ENCODE peak calls at places on chromosomes 2 and 18, in five cellular contexts. V is keratinocyte, Y is H1, I is GM23248, S is HCT116. M is an unnamed sample.

GRCh38 chr18:61993831-61994230 is 101.0 kb upstream of the RNF152 start:
- DNase-seq in V (no peak), Y (no peak), I (peak), S (no peak), M (peak)

GRCh38 chr2:60465736-60466135 is 87.7 kb downstream of the BCL11A start:
- DNase-seq in V (no peak), Y (no peak), I (peak), S (no peak), M (no peak)

GRCh38 chr2:85189606-85190270 is 56.5 kb downstream of the TCF7L1 start:
- DNase-seq in V (no peak), Y (no peak), I (no peak), S (no peak), M (no peak)

GRCh38 chr2:9618410-9618809 is 12.4 kb downstream of the YWHAQ start:
- DNase-seq in V (no peak), Y (no peak), I (no peak), S (no peak), M (no peak)

GRCh38 chr2:149178626-149179025 is 140.1 kb downstream of the LYPD6B start:
- DNase-seq in V (no peak), Y (no peak), I (no peak), S (no peak), M (no peak)

GRCh38 chr2:7012141-7012809 is 95.1 kb downstream of the RNF144A start:
- DNase-seq in V (no peak), Y (no peak), I (peak), S (no peak), M (peak)

GRCh38 chr2:40130251-40130994 is 321.5 kb downstream of the SLC8A1 start:
- DNase-seq in V (no peak), Y (no peak), I (peak), S (no peak), M (peak)

GRCh38 chr18:46174317-46175039 is 70.3 kb downstream of the HAUS1 start:
- DNase-seq in V (no peak), Y (peak), I (peak), S (no peak), M (peak)

GRCh38 chr2:54946220-54946568 is 104.1 kb downstream of the RTN4 start:
- DNase-seq in V (no peak), Y (no peak), I (peak), S (no peak), M (no peak)

GRCh38 chr2:145599761-145600160 is 1079.8 kb upstream of the ZEB2 start:
- DNase-seq in V (no peak), Y (no peak), I (peak), S (no peak), M (peak)

GRCh38 chr2:133531382-133531781 is 36.9 kb downstream of the NCKAP5 start:
- DNase-seq in V (no peak), Y (no peak), I (no peak), S (no peak), M (no peak)

GRCh38 chr2:68472796-68473414 is 5.5 kb downstream of the APLF start:
- DNase-seq in V (no peak), Y (no peak), I (no peak), S (no peak), M (no peak)

GRCh38 chr2:232863996-232864395 is 6.1 kb upstream of the SNORC start:
- DNase-seq in V (no peak), Y (no peak), I (no peak), S (no peak), M (no peak)

GRCh38 chr2:148810081-148810480 is 64.9 kb upstream of the KIF5C start:
- DNase-seq in V (no peak), Y (peak), I (no peak), S (no peak), M (no peak)

GRCh38 chr2:177535968-177536514 is 143.5 kb downstream of the AGPS start:
- DNase-seq in V (no peak), Y (no peak), I (no peak), S (no peak), M (no peak)

GRCh38 chr2:196718796-196719564 is 79.5 kb downstream of the CCDC150 start:
- DNase-seq in V (no peak), Y (peak), I (peak), S (no peak), M (peak)
- H3K9ac ChIP-seq in V (no peak), Y (no peak), I (peak), S (no peak), M (no peak)

GRCh38 chr2:222302178-222303018 is 3.6 kb upstream of the PAX3 start:
- DNase-seq in V (no peak), Y (peak), I (no peak), S (no peak), M (no peak)
- TF ChIP-seq EZH2 in V (no peak), Y (peak), I (no peak), S (no peak), M (peak)

GRCh38 chr2:46549159-46549902 is 70.0 kb downstream of the TMEM247 start:
- DNase-seq in V (no peak), Y (no peak), I (no peak), S (no peak), M (no peak)
- H3K4me2 ChIP-seq in V (no peak), Y (no peak), I (no peak), S (no peak), M (no peak)

DNA sequence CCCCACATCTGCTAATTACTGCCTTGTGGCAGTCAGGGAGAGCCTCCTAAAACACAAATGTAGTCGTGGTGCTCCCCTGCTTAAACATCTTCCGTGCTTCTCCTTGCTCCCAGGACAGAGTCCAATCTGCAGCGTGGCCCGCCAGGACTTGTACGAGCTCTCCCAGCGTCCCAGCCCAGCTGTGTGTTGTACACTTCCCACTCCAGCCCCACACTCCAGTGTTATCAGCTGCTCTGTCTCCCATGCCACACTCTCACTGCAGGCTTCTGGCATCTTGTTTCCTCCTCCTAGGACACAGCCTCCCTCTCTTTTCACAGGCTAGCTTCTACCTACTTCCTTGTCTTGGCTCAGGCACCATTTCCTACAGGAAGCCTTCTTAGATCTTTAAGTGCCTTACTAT is 199.4 kb downstream of the ALPK2 start:
- DNase-seq in V (no peak), Y (no peak), I (no peak), S (no peak), M (no peak)
- H3K9ac ChIP-seq in V (no peak), Y (no peak), I (no peak), S (no peak), M (no peak)

DNA sequence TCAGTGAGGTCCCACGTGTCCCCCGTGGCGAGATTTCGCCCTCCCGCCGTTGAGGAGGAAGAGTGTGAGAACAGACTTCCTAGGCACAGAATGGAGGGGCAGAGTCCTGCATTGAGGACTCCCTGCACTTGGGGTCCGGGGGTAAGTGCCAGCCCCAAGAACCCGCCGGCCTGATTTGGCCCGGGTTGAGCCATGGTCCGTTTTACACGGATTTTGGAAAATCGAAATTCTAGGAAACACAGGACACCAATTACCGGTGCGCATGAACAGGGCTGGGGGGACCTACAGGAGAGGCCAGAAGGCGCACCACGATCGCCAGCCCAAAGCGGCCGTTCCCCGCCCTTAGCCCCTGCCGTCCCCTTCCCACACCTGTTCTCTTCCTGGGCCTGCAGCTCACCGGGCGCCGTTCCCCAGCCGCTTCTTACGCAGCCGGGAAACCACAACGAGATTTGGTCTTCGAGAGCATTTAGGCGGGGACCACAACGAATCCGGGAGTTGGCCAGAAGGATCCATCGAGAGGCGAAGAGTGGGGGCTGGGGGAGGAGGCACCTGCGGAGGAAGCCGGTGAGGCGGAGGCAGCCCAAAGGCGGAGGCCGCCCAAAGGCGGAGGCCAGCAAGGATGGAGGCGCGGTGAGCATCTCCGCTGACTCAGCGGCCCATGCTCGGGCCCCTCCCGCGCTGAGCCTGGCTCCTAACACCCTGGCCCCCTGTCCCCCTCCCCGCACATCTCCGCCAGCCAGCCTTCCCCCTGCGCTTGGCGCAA is 464 bp upstream of the TLX2 start:
- DNase-seq in V (no peak), Y (peak), I (peak), S (no peak), M (no peak)
- TF ChIP-seq EZH2 in V (peak), Y (peak), I (peak), S (no peak), M (peak)

DNA sequence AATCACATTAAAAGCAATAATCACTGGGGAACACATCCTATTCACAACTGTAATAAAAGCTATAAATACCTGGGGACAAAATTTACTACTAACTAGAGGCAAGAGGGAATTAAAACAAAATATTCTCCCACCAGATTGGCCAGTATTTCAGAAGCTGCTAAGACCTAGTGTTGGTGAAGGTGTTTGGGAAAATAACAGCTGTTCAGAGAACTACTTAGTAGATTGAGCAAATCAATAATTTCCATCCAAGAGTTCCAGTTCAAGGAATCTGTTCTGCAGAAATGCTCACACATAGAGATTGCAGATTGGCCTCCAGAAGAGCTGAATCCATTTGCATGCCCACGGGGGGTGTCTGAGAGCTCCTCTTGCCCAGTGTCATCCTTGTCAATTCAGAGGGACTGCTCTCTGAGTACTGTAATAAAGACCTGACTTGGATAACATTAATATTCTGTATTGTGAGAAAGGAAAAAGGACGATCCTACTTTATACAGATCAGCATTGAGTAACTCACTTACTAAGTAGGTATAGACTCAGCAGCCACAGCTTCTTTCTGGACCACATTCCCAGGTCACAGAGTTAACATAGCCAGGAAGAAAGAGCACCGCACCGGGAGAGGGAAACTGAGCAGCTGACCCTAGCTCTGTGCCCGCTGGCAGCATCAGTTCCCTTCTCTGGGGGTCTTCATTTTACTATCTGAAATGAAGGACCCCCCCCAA is 5.6 kb downstream of the TUBB6 start:
- DNase-seq in V (no peak), Y (no peak), I (peak), S (no peak), M (no peak)
- H3K4me2 ChIP-seq in V (peak), Y (no peak), I (peak), S (no peak), M (peak)

M was measured in fibroblast of lung.